ENCODE peak calls at places on chromosomes 3 and 15, in four cellular contexts. One of them, this sample, is unnamed.

GRCh38 chr3:41961061-41961749 is 698 bp downstream of the ULK4 start:
- DNase-seq in HepG2: peak; percentile 30
- DNase-seq in foreskin fibroblast: peak; percentile 84
- DNase-seq in cardiac fibroblast: peak; percentile 75
- DNase-seq in this sample: peak; percentile 71

GRCh38 chr15:68816158-68816557 is 4.5 kb downstream of the ANP32A start:
- DNase-seq in HepG2: no peak
- DNase-seq in cardiac fibroblast: no peak
- DNase-seq in foreskin fibroblast: no peak
- DNase-seq in this sample: no peak

GRCh38 chr3:74692-75243 is 121.8 kb upstream of the CHL1 start:
- DNase-seq in cardiac fibroblast: peak; percentile 71
- DNase-seq in foreskin fibroblast: no peak
- DNase-seq in HepG2: no peak
- DNase-seq in this sample: peak; percentile 22

GRCh38 chr3:170233532-170233931 is 11.3 kb downstream of the PRKCI start:
- DNase-seq in HepG2: peak; percentile 5
- DNase-seq in foreskin fibroblast: peak; percentile 73
- DNase-seq in cardiac fibroblast: peak; percentile 86
- DNase-seq in this sample: peak; percentile 87

GRCh38 chr15:57677206-57677605 is 29.3 kb upstream of the POLR2M start:
- DNase-seq in foreskin fibroblast: peak; percentile 31
- DNase-seq in cardiac fibroblast: no peak
- DNase-seq in HepG2: no peak
- DNase-seq in this sample: no peak

GRCh38 chr3:193665370-193665989 is 72.5 kb downstream of the OPA1 start:
- DNase-seq in cardiac fibroblast: peak; percentile 65
- DNase-seq in HepG2: peak; percentile 25
- DNase-seq in foreskin fibroblast: peak; percentile 45
- DNase-seq in this sample: peak; percentile 70

GRCh38 chr15:25846377-25846776 is 16.8 kb downstream of the ATP10A start:
- DNase-seq in HepG2: no peak
- DNase-seq in cardiac fibroblast: no peak
- DNase-seq in foreskin fibroblast: no peak
- DNase-seq in this sample: no peak

GRCh38 chr3:27623085-27623753 is 98.9 kb downstream of the EOMES start:
- DNase-seq in cardiac fibroblast: peak; percentile 80
- DNase-seq in foreskin fibroblast: peak; percentile 48
- DNase-seq in HepG2: peak; percentile 86
- DNase-seq in this sample: peak; percentile 85

GRCh38 chr15:81255596-81255995 is 58.9 kb downstream of the IL16 start:
- DNase-seq in HepG2: no peak
- DNase-seq in foreskin fibroblast: no peak
- DNase-seq in cardiac fibroblast: no peak
- DNase-seq in this sample: no peak

GRCh38 chr15:68224546-68225250 is 4.8 kb downstream of the CLN6 start:
- DNase-seq in cardiac fibroblast: no peak
- DNase-seq in HepG2: no peak
- DNase-seq in foreskin fibroblast: no peak
- DNase-seq in this sample: no peak

GRCh38 chr15:100544290-100544945 is 15.7 kb upstream of the CERS3 start:
- DNase-seq in foreskin fibroblast: no peak
- DNase-seq in HepG2: no peak
- DNase-seq in cardiac fibroblast: no peak
- DNase-seq in this sample: no peak

GRCh38 chr3:127606981-127607595 is 8.9 kb downstream of the MCM2 start:
- DNase-seq in foreskin fibroblast: no peak
- DNase-seq in HepG2: no peak
- DNase-seq in cardiac fibroblast: no peak
- DNase-seq in this sample: no peak

GRCh38 chr3:50156991-50157493 is 1.9 kb downstream of the SEMA3F start:
- DNase-seq in HepG2: no peak
- DNase-seq in foreskin fibroblast: peak; percentile 66
- DNase-seq in cardiac fibroblast: peak; percentile 48
- DNase-seq in this sample: peak; percentile 47

GRCh38 chr3:56917740-56918568 is 116.2 kb upstream of the ARHGEF3 start:
- DNase-seq in cardiac fibroblast: no peak
- DNase-seq in foreskin fibroblast: no peak
- DNase-seq in HepG2: no peak
- DNase-seq in this sample: no peak

GRCh38 chr15:40310001-40310959 is 2.5 kb upstream of the PLCB2 start:
- DNase-seq in HepG2: peak; percentile 46
- DNase-seq in foreskin fibroblast: peak; percentile 62
- DNase-seq in cardiac fibroblast: peak; percentile 57
- DNase-seq in this sample: peak; percentile 59

GRCh38 chr3:59248976-59249375 is 199.2 kb upstream of the CFAP20DC start:
- DNase-seq in HepG2: no peak
- DNase-seq in foreskin fibroblast: no peak
- DNase-seq in cardiac fibroblast: no peak
- DNase-seq in this sample: no peak

GRCh38 chr15:101664303-101664913 is 12.2 kb upstream of the TM2D3 start:
- DNase-seq in cardiac fibroblast: no peak
- DNase-seq in HepG2: peak; percentile 13
- DNase-seq in foreskin fibroblast: peak; percentile 61
- DNase-seq in this sample: no peak

GRCh38 chr3:61704807-61705206 is 143.4 kb downstream of the PTPRG start:
- DNase-seq in foreskin fibroblast: no peak
- DNase-seq in HepG2: no peak
- DNase-seq in cardiac fibroblast: no peak
- DNase-seq in this sample: no peak

GRCh38 chr15:55649058-55649423 is 60.9 kb upstream of the PYGO1 start:
- DNase-seq in foreskin fibroblast: peak; percentile 73
- DNase-seq in HepG2: no peak
- DNase-seq in cardiac fibroblast: peak; percentile 20
- DNase-seq in this sample: peak; percentile 29

GRCh38 chr15:58458076-58458475 is 26.3 kb downstream of the LIPC start:
- DNase-seq in HepG2: peak; percentile 80
- DNase-seq in foreskin fibroblast: peak; percentile 41
- DNase-seq in cardiac fibroblast: peak; percentile 31
- DNase-seq in this sample: peak; percentile 54

GRCh38 chr15:75024102-75024636 is 779 bp downstream of the PPCDC start:
- DNase-seq in HepG2: no peak
- DNase-seq in foreskin fibroblast: peak; percentile 53
- DNase-seq in cardiac fibroblast: peak; percentile 48
- DNase-seq in this sample: peak; percentile 43

GRCh38 chr15:68524753-68525584 is 53.8 kb upstream of the CORO2B start:
- DNase-seq in foreskin fibroblast: peak; percentile 75
- DNase-seq in cardiac fibroblast: peak; percentile 75
- DNase-seq in HepG2: no peak
- DNase-seq in this sample: peak; percentile 75

GRCh38 chr3:148631124-148631903 is 66.4 kb upstream of the AGTR1 start:
- DNase-seq in HepG2: peak; percentile 61
- DNase-seq in cardiac fibroblast: peak; percentile 11
- DNase-seq in foreskin fibroblast: no peak
- DNase-seq in this sample: peak; percentile 31

GRCh38 chr3:57952208-57952631 is 56.0 kb upstream of the FLNB start:
- DNase-seq in cardiac fibroblast: peak; percentile 90
- DNase-seq in HepG2: peak; percentile 49
- DNase-seq in foreskin fibroblast: peak; percentile 79
- DNase-seq in this sample: peak; percentile 96

GRCh38 chr3:4986175-4986610 is 7.0 kb downstream of the BHLHE40 start:
- DNase-seq in foreskin fibroblast: no peak
- DNase-seq in cardiac fibroblast: no peak
- DNase-seq in HepG2: no peak
- DNase-seq in this sample: peak; percentile 58

GRCh38 chr3:66577804-66578203 is 77.0 kb upstream of the LRIG1 start:
- DNase-seq in foreskin fibroblast: no peak
- DNase-seq in HepG2: no peak
- DNase-seq in cardiac fibroblast: no peak
- DNase-seq in this sample: no peak

GRCh38 chr15:85545757-85546156 is 165.4 kb downstream of the AKAP13 start:
- DNase-seq in cardiac fibroblast: no peak
- DNase-seq in HepG2: no peak
- DNase-seq in foreskin fibroblast: peak; percentile 25
- DNase-seq in this sample: peak; percentile 26

GRCh38 chr3:79729096-79729495 is 38.7 kb downstream of the ROBO1 start:
- DNase-seq in foreskin fibroblast: no peak
- DNase-seq in HepG2: no peak
- DNase-seq in cardiac fibroblast: peak; percentile 2
- DNase-seq in this sample: peak; percentile 22

GRCh38 chr3:192802957-192803899 is 75.9 kb upstream of the FGF12 start:
- DNase-seq in foreskin fibroblast: peak; percentile 66
- DNase-seq in HepG2: peak; percentile 27
- DNase-seq in cardiac fibroblast: peak; percentile 80
- DNase-seq in this sample: peak; percentile 80

GRCh38 chr15:77528290-77528967 is 104.3 kb downstream of the LINGO1 start:
- DNase-seq in foreskin fibroblast: no peak
- DNase-seq in cardiac fibroblast: no peak
- DNase-seq in HepG2: no peak
- DNase-seq in this sample: no peak

GRCh38 chr3:69558912-69559311 is 173.0 kb upstream of the FRMD4B start:
- DNase-seq in cardiac fibroblast: peak; percentile 91
- DNase-seq in HepG2: no peak
- DNase-seq in foreskin fibroblast: peak; percentile 26
- DNase-seq in this sample: peak; percentile 96

GRCh38 chr15:42359990-42360389 is 689 bp downstream of the CAPN3 start:
- DNase-seq in HepG2: no peak
- DNase-seq in cardiac fibroblast: no peak
- DNase-seq in foreskin fibroblast: no peak
- DNase-seq in this sample: no peak

GRCh38 chr3:110070539-110070916 is 733.2 kb upstream of the DPPA4 start:
- DNase-seq in foreskin fibroblast: no peak
- DNase-seq in cardiac fibroblast: no peak
- DNase-seq in HepG2: no peak
- DNase-seq in this sample: no peak

GRCh38 chr3:195384952-195385351 is 57.9 kb downstream of the ACAP2 start:
- DNase-seq in cardiac fibroblast: no peak
- DNase-seq in HepG2: no peak
- DNase-seq in foreskin fibroblast: no peak
- DNase-seq in this sample: peak; percentile 11

GRCh38 chr3:195385526-195385925 is 57.3 kb downstream of the ACAP2 start:
- DNase-seq in foreskin fibroblast: peak; percentile 12
- DNase-seq in HepG2: no peak
- DNase-seq in cardiac fibroblast: peak; percentile 57
- DNase-seq in this sample: peak; percentile 72

GRCh38 chr3:195388380-195388779 is 54.4 kb downstream of the ACAP2 start:
- DNase-seq in HepG2: peak; percentile 2
- DNase-seq in cardiac fibroblast: no peak
- DNase-seq in foreskin fibroblast: no peak
- DNase-seq in this sample: no peak

GRCh38 chr3:195386739-195387138 is 56.1 kb downstream of the ACAP2 start:
- DNase-seq in cardiac fibroblast: no peak
- DNase-seq in foreskin fibroblast: no peak
- DNase-seq in HepG2: no peak
- DNase-seq in this sample: no peak
- TF ChIP-seq CTCF in cardiac fibroblast: no peak
- TF ChIP-seq CTCF in foreskin fibroblast: no peak
- TF ChIP-seq CTCF in HepG2: no peak
- TF ChIP-seq CTCF in this sample: no peak

GRCh38 chr3:14602804-14603644 is 48.5 kb upstream of the CCDC174 start:
- DNase-seq in foreskin fibroblast: no peak
- DNase-seq in cardiac fibroblast: no peak
- DNase-seq in HepG2: no peak
- DNase-seq in this sample: no peak
- H3K4me3 ChIP-seq in foreskin fibroblast: no peak overlapping the region
- H3K4me3 ChIP-seq in cardiac fibroblast: no peak overlapping the region
- H3K4me3 ChIP-seq in HepG2: peak overlapping the region; percentile 30
- H3K4me3 ChIP-seq in this sample: no peak overlapping the region

DNA sequence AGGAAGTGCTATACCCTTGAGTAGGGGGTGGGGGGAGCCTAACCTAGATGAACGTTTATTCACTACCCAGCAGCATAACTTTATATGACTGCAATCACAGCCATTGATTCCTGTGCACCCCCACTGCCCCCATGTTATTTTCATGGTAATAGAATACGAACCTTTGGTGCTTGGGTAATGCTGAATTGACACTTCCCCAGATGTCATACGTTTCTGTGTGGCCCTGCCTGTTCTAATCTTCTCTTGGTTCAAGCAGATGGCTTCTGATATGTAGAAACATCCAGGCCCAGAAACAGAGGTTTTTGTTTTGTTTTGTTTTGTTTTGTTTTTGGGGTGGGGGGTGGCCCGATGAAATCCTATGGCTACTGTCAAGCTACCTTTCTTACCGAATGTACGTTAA is 237.9 kb upstream of the TOPAZ1 start:
- DNase-seq in cardiac fibroblast: no peak
- DNase-seq in HepG2: no peak
- DNase-seq in foreskin fibroblast: no peak
- DNase-seq in this sample: no peak
- TF ChIP-seq CTCF in cardiac fibroblast: no peak
- TF ChIP-seq CTCF in HepG2: no peak
- TF ChIP-seq CTCF in foreskin fibroblast: no peak
- TF ChIP-seq CTCF in this sample: no peak

GRCh38 chr3:123412811-123413588 is 35.9 kb downstream of the ADCY5 start:
- DNase-seq in HepG2: no peak
- DNase-seq in cardiac fibroblast: peak; percentile 5
- DNase-seq in foreskin fibroblast: peak; percentile 50
- DNase-seq in this sample: no peak

GRCh38 chr3:123419156-123419849 is 29.6 kb downstream of the ADCY5 start:
- DNase-seq in HepG2: no peak
- DNase-seq in cardiac fibroblast: no peak
- DNase-seq in foreskin fibroblast: no peak
- DNase-seq in this sample: no peak

GRCh38 chr3:123416647-123417046 is 32.2 kb downstream of the ADCY5 start:
- DNase-seq in cardiac fibroblast: no peak
- DNase-seq in foreskin fibroblast: no peak
- DNase-seq in HepG2: no peak
- DNase-seq in this sample: no peak

GRCh38 chr3:123414958-123415792 is 33.7 kb downstream of the ADCY5 start:
- DNase-seq in foreskin fibroblast: no peak
- DNase-seq in HepG2: no peak
- DNase-seq in cardiac fibroblast: no peak
- DNase-seq in this sample: no peak

GRCh38 chr3:123416173-123416572 is 32.7 kb downstream of the ADCY5 start:
- DNase-seq in HepG2: no peak
- DNase-seq in cardiac fibroblast: no peak
- DNase-seq in foreskin fibroblast: no peak
- DNase-seq in this sample: no peak
- H3K4me3 ChIP-seq in HepG2: no peak overlapping the region
- H3K4me3 ChIP-seq in cardiac fibroblast: no peak overlapping the region
- H3K4me3 ChIP-seq in foreskin fibroblast: no peak overlapping the region
- H3K4me3 ChIP-seq in this sample: no peak overlapping the region

GRCh38 chr3:84958495-84959469 is at the start of gene CADM2:
- DNase-seq in foreskin fibroblast: peak; percentile 94
- DNase-seq in cardiac fibroblast: peak; percentile 70
- DNase-seq in HepG2: peak; percentile 76
- DNase-seq in this sample: peak; percentile 71
- TF ChIP-seq CTCF in foreskin fibroblast: no peak
- TF ChIP-seq CTCF in cardiac fibroblast: peak; percentile 3
- TF ChIP-seq CTCF in HepG2: peak; percentile 42
- TF ChIP-seq CTCF in this sample: no peak

GRCh38 chr3:126264952-126265351 is 84.6 kb upstream of the ALDH1L1 start:
- DNase-seq in foreskin fibroblast: no peak
- DNase-seq in cardiac fibroblast: no peak
- DNase-seq in HepG2: no peak
- DNase-seq in this sample: no peak

GRCh38 chr3:126267169-126267975 is 87.0 kb upstream of the ALDH1L1 start:
- DNase-seq in cardiac fibroblast: peak; percentile 97
- DNase-seq in HepG2: peak; percentile 88
- DNase-seq in foreskin fibroblast: peak; percentile 93
- DNase-seq in this sample: peak; percentile 93

GRCh38 chr3:126267976-126268615 is 87.7 kb upstream of the ALDH1L1 start:
- DNase-seq in foreskin fibroblast: no peak
- DNase-seq in cardiac fibroblast: no peak
- DNase-seq in HepG2: no peak
- DNase-seq in this sample: no peak

GRCh38 chr3:126266291-126266840 is 86.0 kb upstream of the ALDH1L1 start:
- DNase-seq in foreskin fibroblast: peak; percentile 44
- DNase-seq in cardiac fibroblast: peak; percentile 61
- DNase-seq in HepG2: no peak
- DNase-seq in this sample: peak; percentile 21

GRCh38 chr3:126266850-126267168 is 86.4 kb upstream of the ALDH1L1 start:
- DNase-seq in foreskin fibroblast: no peak
- DNase-seq in cardiac fibroblast: no peak
- DNase-seq in HepG2: no peak
- DNase-seq in this sample: no peak
- H3K4me3 ChIP-seq in foreskin fibroblast: peak overlapping the region; percentile 34
- H3K4me3 ChIP-seq in cardiac fibroblast: no peak overlapping the region
- H3K4me3 ChIP-seq in HepG2: peak overlapping the region; percentile 48
- H3K4me3 ChIP-seq in this sample: peak overlapping the region; percentile 42